ENCODE peak calls at places on chromosomes 2 and 18, in five cellular contexts. D is Panc1, E is OCI-LY7, Y is tibial artery, B is IMR-90. N is an unnamed sample. For H3K4me1, the result is how much of the 10 kb centered on the place peaks cover.

GRCh38 chr18:63100626-63100900 is 219.0 kb downstream of the BCL2 start:
- DNase-seq in D (no peak), E (no peak), Y (no peak), B (no peak), N (no peak)

GRCh38 chr2:122539920-122540319 is 784.5 kb downstream of the TSN start:
- DNase-seq in D (no peak), E (no peak), Y (no peak), B (no peak), N (no peak)

GRCh38 chr2:203808041-203808750 is 59.4 kb upstream of the CTLA4 start:
- DNase-seq in D (no peak), E (no peak), Y (no peak), B (peak), N (no peak)

GRCh38 chr2:17543848-17544645 is 3.6 kb downstream of the VSNL1 start:
- DNase-seq in D (no peak), E (no peak), Y (no peak), B (peak), N (no peak)

GRCh38 chr2:144358979-144359541 is 160.9 kb downstream of the ZEB2 start:
- DNase-seq in D (no peak), E (no peak), Y (no peak), B (peak), N (no peak)

GRCh38 chr2:85551698-85552678 is 9.3 kb downstream of the GGCX start:
- DNase-seq in D (no peak), E (peak), Y (peak), B (peak), N (peak)

GRCh38 chr2:24435391-24436316 is 55.4 kb upstream of the NCOA1 start:
- DNase-seq in D (no peak), E (no peak), Y (peak), B (peak), N (no peak)

GRCh38 chr2:190415794-190416729 is 7.9 kb downstream of the MFSD6 start:
- DNase-seq in D (no peak), E (no peak), Y (no peak), B (no peak), N (no peak)

GRCh38 chr2:26477126-26477910 is 606 bp downstream of the OTOF start:
- DNase-seq in D (no peak), E (no peak), Y (no peak), B (no peak), N (no peak)

GRCh38 chr2:132953771-132954170 is 283.8 kb upstream of the LYPD1 start:
- DNase-seq in D (no peak), E (peak), Y (no peak), B (no peak), N (no peak)

GRCh38 chr2:95062247-95062646 is 36.7 kb downstream of the MAL start:
- DNase-seq in D (no peak), E (no peak), Y (peak), B (no peak), N (no peak)

GRCh38 chr2:95121150-95121494 is 486 bp downstream of the MRPS5 start:
- DNase-seq in D (no peak), E (no peak), Y (no peak), B (peak), N (no peak)

GRCh38 chr2:105962221-105962620 is 217.5 kb downstream of the NCK2 start:
- DNase-seq in D (no peak), E (no peak), Y (no peak), B (no peak), N (no peak)

DNA sequence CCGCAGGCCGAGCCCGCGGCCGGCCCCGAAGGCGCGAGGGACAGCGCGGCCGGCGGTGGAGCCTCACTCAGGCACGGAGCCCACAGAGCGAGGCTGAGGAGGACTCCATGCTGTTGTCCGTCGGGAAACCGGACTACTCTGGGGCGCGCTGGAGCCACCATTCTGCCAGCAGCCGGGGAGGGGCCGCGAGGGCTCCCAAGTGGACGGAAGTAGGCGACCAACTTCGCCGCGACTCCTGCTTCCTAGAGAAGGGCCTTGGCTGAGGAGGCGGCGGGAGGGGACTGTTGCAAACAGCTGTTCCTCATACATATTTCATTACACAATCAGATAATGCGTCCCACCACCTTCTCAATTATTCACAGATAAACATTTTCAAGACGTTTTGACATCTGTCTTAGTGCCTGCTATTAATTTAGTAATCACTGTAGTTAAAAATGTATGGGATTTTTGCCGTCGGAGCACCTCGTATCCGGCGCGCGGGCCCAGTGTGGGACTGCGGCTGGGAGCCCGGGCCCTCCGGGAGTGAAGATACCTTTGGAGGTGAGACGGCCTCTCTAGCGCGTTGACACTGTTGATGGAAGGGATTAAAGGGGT is 11.7 kb upstream of the SIX3 start:
- DNase-seq in D (no peak), E (no peak), Y (no peak), B (no peak), N (no peak)
- H3K4me3 ChIP-seq in D (no peak), E (no peak), Y (no peak), B (no peak), N (no peak)

DNA sequence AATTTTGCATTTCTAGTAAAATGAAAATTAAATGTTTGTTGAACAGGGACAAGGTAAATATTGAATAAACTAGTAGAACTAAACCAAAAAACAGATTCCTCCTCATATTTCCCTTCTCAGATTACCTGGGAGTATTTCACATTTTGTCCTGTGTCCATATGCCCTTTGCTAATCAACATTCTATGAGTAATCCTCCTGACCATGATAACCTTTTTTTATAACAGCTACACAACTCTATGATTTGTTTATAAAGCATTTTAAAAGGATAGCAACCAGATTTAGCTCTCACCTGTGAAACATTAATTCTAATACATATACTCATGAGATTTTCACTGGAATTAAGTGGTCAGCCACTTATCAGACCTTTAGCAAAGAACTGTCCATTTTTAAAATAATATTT is 7.1 kb upstream of the DSG2 start:
- DNase-seq in D (no peak), E (no peak), Y (no peak), B (no peak), N (no peak)
- H3K4me1 ChIP-seq in D (under half), E (under half), Y (under half), B (under half), N (under half)

GRCh38 chr2:38074775-38075435 is 1.0 kb downstream of the CYP1B1 start:
- DNase-seq in D (no peak), E (no peak), Y (no peak), B (no peak), N (no peak)
- H3K4me3 ChIP-seq in D (peak), E (no peak), Y (peak), B (no peak), N (no peak)

GRCh38 chr2:168181825-168182224 is 65.6 kb downstream of the STK39 start:
- DNase-seq in D (no peak), E (no peak), Y (no peak), B (no peak), N (no peak)
- H3K4me1 ChIP-seq in D (under half), E (under half), Y (under half), B (under half), N (half or more)

GRCh38 chr18:7601936-7602335 is 34.8 kb downstream of the PTPRM start:
- DNase-seq in D (no peak), E (no peak), Y (no peak), B (no peak), N (no peak)

GRCh38 chr18:7600528-7601248 is 33.6 kb downstream of the PTPRM start:
- DNase-seq in D (no peak), E (no peak), Y (no peak), B (no peak), N (no peak)

GRCh38 chr18:7603259-7604000 is 36.3 kb downstream of the PTPRM start:
- DNase-seq in D (no peak), E (no peak), Y (no peak), B (no peak), N (no peak)

GRCh38 chr18:7600036-7600435 is 32.9 kb downstream of the PTPRM start:
- DNase-seq in D (no peak), E (no peak), Y (no peak), B (no peak), N (no peak)

GRCh38 chr18:7601249-7601620 is 34.1 kb downstream of the PTPRM start:
- DNase-seq in D (no peak), E (no peak), Y (no peak), B (peak), N (no peak)
- H3K4me3 ChIP-seq in D (no peak), E (no peak), Y (no peak), B (no peak), N (no peak)

DNA sequence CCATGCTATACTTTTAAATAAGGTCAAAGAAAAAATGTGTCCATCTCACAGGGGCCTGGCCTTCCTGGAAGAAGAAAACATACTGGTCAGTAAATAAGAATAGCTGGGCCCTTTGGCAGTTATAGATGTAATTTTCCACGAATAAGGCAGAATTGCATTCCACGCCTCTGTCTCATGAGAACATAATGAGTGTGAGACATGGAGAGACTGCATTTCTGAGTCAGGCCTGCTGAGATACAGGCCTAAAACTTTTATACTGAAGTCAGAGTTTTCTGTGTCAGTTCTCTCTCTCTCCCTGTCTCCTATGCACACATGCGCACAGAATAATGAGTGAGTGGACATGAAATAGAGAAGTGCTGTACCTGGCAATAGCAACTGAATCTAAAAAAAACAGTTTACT is 20.4 kb upstream of the IL1R1 start:
- DNase-seq in D (no peak), E (no peak), Y (no peak), B (peak), N (no peak)
- H3K4me1 ChIP-seq in D (under half), E (under half), Y (under half), B (under half), N (under half)

DNA sequence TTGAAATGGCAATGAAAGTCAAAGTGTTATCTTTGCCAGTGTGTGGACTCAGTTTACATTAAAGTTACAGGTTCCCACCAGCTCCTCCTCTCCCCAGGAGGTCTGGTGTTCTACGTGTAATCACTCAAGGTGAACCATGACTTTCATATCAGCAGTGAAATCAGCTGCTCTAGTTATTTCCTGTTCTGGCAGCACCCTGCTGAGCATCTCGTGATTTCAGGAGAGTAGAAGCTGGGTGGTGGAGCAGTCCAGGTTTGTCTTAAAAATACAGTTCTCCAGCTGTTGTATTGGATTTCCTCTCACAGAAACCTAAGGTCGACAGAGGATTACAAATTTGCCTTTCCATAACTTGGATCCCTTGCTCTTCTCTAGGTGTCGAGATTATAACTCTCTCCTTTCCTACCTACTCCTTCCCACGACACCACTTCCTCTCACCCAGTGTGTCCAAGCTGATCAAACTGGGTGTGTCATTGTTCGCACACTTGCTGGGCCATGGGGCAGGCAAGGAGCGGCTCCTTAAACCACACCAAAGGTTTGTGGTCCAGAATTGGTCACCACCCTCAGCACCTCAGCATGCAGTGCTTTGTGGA is 13.0 kb upstream of the ARHGAP25 start:
- DNase-seq in D (peak), E (peak), Y (no peak), B (no peak), N (peak)
- H3K4me3 ChIP-seq in D (no peak), E (peak), Y (no peak), B (no peak), N (no peak)

DNA sequence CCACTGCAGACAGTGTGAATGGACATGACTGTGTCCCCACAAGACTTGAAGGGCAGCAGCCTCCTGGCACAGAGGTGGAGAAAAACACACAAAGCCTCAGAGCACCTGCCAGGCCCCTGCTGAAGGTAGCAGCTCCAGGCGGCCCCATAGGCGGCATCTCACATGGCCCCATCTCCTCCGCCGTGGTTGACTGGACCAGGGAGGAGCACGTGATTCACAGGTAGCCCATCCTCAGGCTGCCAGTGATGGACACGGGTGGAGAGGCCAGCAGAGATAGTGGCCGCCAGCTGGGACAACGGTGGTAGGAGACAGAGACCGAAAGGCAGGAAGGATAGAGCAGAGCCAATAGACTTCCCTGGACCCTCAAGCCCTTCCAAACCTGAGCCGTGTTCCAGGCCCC is 27.0 kb downstream of the GPR55 start:
- DNase-seq in D (no peak), E (no peak), Y (peak), B (no peak), N (no peak)
- H3K4me1 ChIP-seq in D (under half), E (under half), Y (under half), B (under half), N (under half)

GRCh38 chr2:36700311-36700710 is 3.8 kb downstream of the VIT start:
- DNase-seq in D (no peak), E (no peak), Y (no peak), B (no peak), N (no peak)

GRCh38 chr2:36698978-36699377 is 2.5 kb downstream of the VIT start:
- DNase-seq in D (no peak), E (no peak), Y (peak), B (no peak), N (no peak)

GRCh38 chr2:36695746-36696415 is 626 bp upstream of the VIT start:
- DNase-seq in D (no peak), E (no peak), Y (no peak), B (peak), N (no peak)

GRCh38 chr2:36696533-36696932 is at the start of gene VIT:
- DNase-seq in D (no peak), E (no peak), Y (no peak), B (no peak), N (no peak)

DNA sequence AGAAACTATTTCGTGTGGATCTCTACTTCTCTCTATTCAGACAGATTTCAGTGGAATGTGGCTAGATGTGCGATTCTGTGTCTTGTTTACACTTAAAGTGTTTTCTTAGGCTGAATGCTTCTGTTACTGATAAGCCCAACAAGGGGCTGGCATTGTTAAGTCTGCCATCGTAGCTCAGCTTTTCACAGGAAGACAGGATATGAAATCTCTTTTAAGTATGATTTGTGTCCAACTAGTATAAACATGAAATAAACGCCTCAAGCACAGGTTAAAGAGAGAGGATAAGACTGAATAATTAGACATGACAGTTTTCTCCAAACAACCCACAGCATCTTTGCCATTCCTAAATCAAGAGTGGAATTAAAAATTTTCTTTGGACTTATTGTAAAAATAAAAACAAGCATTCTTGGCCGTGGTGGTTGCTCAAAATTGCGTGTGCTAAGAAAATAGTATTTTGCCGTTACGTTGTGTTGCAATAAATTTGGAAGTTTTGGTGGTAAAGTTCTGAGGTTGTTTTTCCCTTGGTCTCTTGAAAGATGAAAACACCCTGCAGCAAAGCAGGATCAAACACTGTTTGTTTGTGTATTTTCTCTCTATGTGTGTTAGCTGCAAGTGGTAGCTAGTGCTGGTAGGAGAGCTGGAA is 1.0 kb downstream of the VIT start:
- DNase-seq in D (no peak), E (no peak), Y (no peak), B (peak), N (no peak)
- H3K4me3 ChIP-seq in D (peak), E (no peak), Y (peak), B (peak), N (no peak)

GRCh38 chr2:68415521-68415920 is 50.4 kb downstream of the PLEK start:
- DNase-seq in D (no peak), E (no peak), Y (no peak), B (no peak), N (no peak)
- H3K4me1 ChIP-seq in D (under half), E (half or more), Y (under half), B (under half), N (under half)